ENCODE peak calls at places on chromosomes 4 and X, in seven cellular contexts. M is HCT116, N is IMR-90, I is psoas muscle, U is left ventricle myocardium inferior, R is heart left ventricle, H is upper lobe of right lung. O is an unnamed sample. For H3K27me3, the result is how much of the 10 kb centered on the place peaks cover.

GRCh38 chr4:8580321-8581093 is at the start of gene GPR78:
- DNase-seq in M (no peak), N (peak), I (peak), U (peak), R (peak), H (peak), O (peak)

GRCh38 chr4:8665406-8666360 is 73.1 kb downstream of the CPZ start:
- DNase-seq in M (no peak), N (peak), I (no peak), U (no peak), R (no peak), H (peak), O (no peak)

GRCh38 chrX:45803383-45803921 is 602.8 kb upstream of the DIPK2B start:
- DNase-seq in M (peak), N (peak), I (no peak), U (no peak), R (no peak), H (no peak), O (no peak)

GRCh38 chrX:69014200-69014599 is 151.1 kb downstream of the PJA1 start:
- DNase-seq in M (no peak), N (peak), I (no peak), U (no peak), R (no peak), H (no peak), O (no peak)

GRCh38 chr4:54433686-54434085 is 204.6 kb downstream of the PDGFRA start:
- DNase-seq in M (peak), N (peak), I (no peak), U (no peak), R (no peak), H (no peak), O (no peak)

GRCh38 chrX:107710617-107711391 is 64.8 kb downstream of the TSC22D3 start:
- DNase-seq in M (peak), N (peak), I (peak), U (no peak), R (peak), H (no peak), O (no peak)

GRCh38 chrX:36978886-36979285 is 29.3 kb upstream of the FAM47C start:
- DNase-seq in M (no peak), N (peak), I (no peak), U (no peak), R (no peak), H (no peak), O (no peak)

GRCh38 chr4:20317424-20317985 is 65.8 kb downstream of the SLIT2 start:
- DNase-seq in M (no peak), N (no peak), I (no peak), U (no peak), R (no peak), H (no peak), O (no peak)

GRCh38 chr4:119498520-119498919 is 130.1 kb downstream of the PDE5A start:
- DNase-seq in M (no peak), N (peak), I (no peak), U (peak), R (peak), H (no peak), O (peak)

GRCh38 chr4:113355550-113356371 is 306.3 kb downstream of the ANK2 start:
- DNase-seq in M (peak), N (peak), I (no peak), U (peak), R (peak), H (no peak), O (peak)

GRCh38 chrX:69674891-69675290 is 59.0 kb downstream of the EDA start:
- DNase-seq in M (no peak), N (no peak), I (no peak), U (no peak), R (no peak), H (no peak), O (no peak)

GRCh38 chrX:49037883-49038475 is 5.2 kb downstream of the TFE3 start:
- DNase-seq in M (no peak), N (peak), I (no peak), U (no peak), R (no peak), H (no peak), O (no peak)

GRCh38 chr4:152946460-152946859 is 10.3 kb downstream of the FHDC1 start:
- DNase-seq in M (no peak), N (no peak), I (no peak), U (no peak), R (no peak), H (no peak), O (no peak)

GRCh38 chrX:130176354-130176776 is 4.6 kb downstream of the RAB33A start:
- DNase-seq in M (no peak), N (peak), I (no peak), U (no peak), R (no peak), H (no peak), O (no peak)

GRCh38 chrX:41491267-41492004 is 44.3 kb downstream of the NYX start:
- DNase-seq in M (peak), N (peak), I (no peak), U (no peak), R (no peak), H (no peak), O (no peak)

GRCh38 chr4:146495277-146495676 is 26.5 kb downstream of the SLC10A7 start:
- DNase-seq in M (no peak), N (peak), I (no peak), U (no peak), R (no peak), H (no peak), O (no peak)

GRCh38 chr4:151527699-151528098 is 118.7 kb downstream of the FHIP1A start:
- DNase-seq in M (no peak), N (no peak), I (no peak), U (no peak), R (no peak), H (no peak), O (no peak)

GRCh38 chr4:153549401-153549800 is 83.2 kb downstream of the TMEM131L start:
- DNase-seq in M (no peak), N (peak), I (no peak), U (no peak), R (no peak), H (no peak), O (no peak)

GRCh38 chrX:154714925-154715324 is 36.0 kb downstream of the GAB3 start:
- DNase-seq in M (peak), N (peak), I (no peak), U (no peak), R (no peak), H (no peak), O (no peak)

GRCh38 chrX:19388741-19389140 is 45.0 kb downstream of the PDHA1 start:
- DNase-seq in M (no peak), N (no peak), I (no peak), U (no peak), R (no peak), H (no peak), O (no peak)

GRCh38 chr4:95255396-95256107 is 293.2 kb downstream of the UNC5C start:
- DNase-seq in M (no peak), N (peak), I (no peak), U (no peak), R (peak), H (no peak), O (no peak)

GRCh38 chr4:86720508-86721068 is 126.5 kb downstream of the PTPN13 start:
- DNase-seq in M (no peak), N (peak), I (no peak), U (no peak), R (no peak), H (no peak), O (no peak)

GRCh38 chrX:4225086-4225485 is 511.6 kb upstream of the PRKX start:
- DNase-seq in M (no peak), N (no peak), I (no peak), U (no peak), R (no peak), H (no peak), O (no peak)

GRCh38 chr4:98509641-98510170 is 148.7 kb downstream of the TSPAN5 start:
- DNase-seq in M (no peak), N (no peak), I (no peak), U (no peak), R (no peak), H (no peak), O (no peak)

GRCh38 chrX:135463937-135464336 is 42.2 kb downstream of the SMIM10L2A start:
- DNase-seq in M (peak), N (peak), I (no peak), U (no peak), R (no peak), H (no peak), O (no peak)

GRCh38 chr4:7340553-7341433 is 93.9 kb downstream of the PSAPL1 start:
- DNase-seq in M (no peak), N (no peak), I (peak), U (peak), R (no peak), H (peak), O (no peak)

DNA sequence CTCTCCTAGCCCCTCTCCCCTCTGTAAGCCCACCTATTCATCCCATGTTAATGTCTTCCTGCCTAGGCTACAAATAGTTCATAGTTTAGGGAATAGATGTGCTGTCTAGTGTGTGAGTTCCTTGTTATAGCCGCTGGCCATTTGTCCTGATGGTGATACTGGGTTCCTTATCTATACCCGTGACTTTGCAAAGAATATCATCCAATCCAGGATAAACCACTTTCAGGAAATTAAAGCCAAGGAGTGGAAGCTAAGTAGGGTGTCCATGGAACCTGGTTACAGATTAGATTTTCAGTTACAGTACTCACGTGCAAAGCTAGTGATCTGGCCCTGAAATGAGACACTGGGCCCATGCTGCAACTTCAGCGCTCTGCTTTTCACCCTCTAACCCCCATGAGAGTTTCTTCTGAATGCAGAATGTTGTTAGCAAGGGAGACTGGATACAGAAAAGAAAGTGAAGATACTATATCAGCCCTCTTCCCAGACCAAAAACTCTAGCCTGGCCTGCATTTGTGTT is 111.4 kb downstream of the TMEM164 start:
- DNase-seq in M (no peak), N (no peak), I (no peak), U (no peak), R (no peak), H (no peak), O (no peak)
- H3K27me3 ChIP-seq in M (under half), N (under half), I (under half), U (under half), R (under half), H (under half), O (under half)

GRCh38 chr4:3520276-3520675 is 11.9 kb downstream of the LRPAP1 start:
- DNase-seq in M (no peak), N (no peak), I (peak), U (no peak), R (no peak), H (no peak), O (peak)
- H3K27me3 ChIP-seq in M (under half), N (under half), I (under half), U (under half), R (under half), H (under half), O (under half)

GRCh38 chr4:173505924-173506779 is 23.9 kb downstream of the HAND2 start:
- DNase-seq in M (peak), N (peak), I (no peak), U (peak), R (peak), H (no peak), O (peak)
- H3K27me3 ChIP-seq in M (under half), N (half or more), I (under half), U (under half), R (under half), H (half or more), O (under half)

GRCh38 chr4:128284317-128284716 is 3.3 kb downstream of the PGRMC2 start:
- DNase-seq in M (no peak), N (no peak), I (no peak), U (no peak), R (no peak), H (no peak), O (no peak)

GRCh38 chr4:128279624-128280225 is 7.9 kb downstream of the PGRMC2 start:
- DNase-seq in M (no peak), N (no peak), I (no peak), U (no peak), R (no peak), H (no peak), O (no peak)

GRCh38 chr4:128282516-128282915 is 5.1 kb downstream of the PGRMC2 start:
- DNase-seq in M (no peak), N (no peak), I (no peak), U (no peak), R (no peak), H (no peak), O (no peak)

GRCh38 chr4:128283071-128283470 is 4.5 kb downstream of the PGRMC2 start:
- DNase-seq in M (no peak), N (no peak), I (no peak), U (no peak), R (no peak), H (no peak), O (no peak)

GRCh38 chr4:128281354-128281753 is 6.3 kb downstream of the PGRMC2 start:
- DNase-seq in M (no peak), N (no peak), I (no peak), U (no peak), R (no peak), H (no peak), O (no peak)
- H3K27me3 ChIP-seq in M (under half), N (under half), I (under half), U (under half), R (under half), H (under half), O (under half)

GRCh38 chr4:105900541-105900940 is 5.3 kb downstream of the NPNT start:
- DNase-seq in M (no peak), N (no peak), I (no peak), U (no peak), R (no peak), H (no peak), O (no peak)
- H3K27me3 ChIP-seq in M (under half), N (under half), I (under half), U (under half), R (under half), H (under half), O (under half)

GRCh38 chr4:37486134-37486533 is 200.0 kb downstream of the RELL1 start:
- DNase-seq in M (no peak), N (no peak), I (no peak), U (no peak), R (no peak), H (no peak), O (no peak)

GRCh38 chr4:37490391-37491347 is 195.5 kb downstream of the RELL1 start:
- DNase-seq in M (no peak), N (no peak), I (no peak), U (no peak), R (no peak), H (no peak), O (no peak)

GRCh38 chr4:37483610-37484009 is 202.6 kb downstream of the RELL1 start:
- DNase-seq in M (no peak), N (no peak), I (no peak), U (no peak), R (no peak), H (no peak), O (no peak)

GRCh38 chr4:37489697-37490096 is 196.5 kb downstream of the RELL1 start:
- DNase-seq in M (no peak), N (no peak), I (no peak), U (no peak), R (no peak), H (no peak), O (no peak)

GRCh38 chr4:37487668-37488067 is 198.5 kb downstream of the RELL1 start:
- DNase-seq in M (no peak), N (no peak), I (no peak), U (no peak), R (no peak), H (no peak), O (no peak)
- H3K27me3 ChIP-seq in M (under half), N (under half), I (under half), U (under half), R (under half), H (under half), O (under half)

DNA sequence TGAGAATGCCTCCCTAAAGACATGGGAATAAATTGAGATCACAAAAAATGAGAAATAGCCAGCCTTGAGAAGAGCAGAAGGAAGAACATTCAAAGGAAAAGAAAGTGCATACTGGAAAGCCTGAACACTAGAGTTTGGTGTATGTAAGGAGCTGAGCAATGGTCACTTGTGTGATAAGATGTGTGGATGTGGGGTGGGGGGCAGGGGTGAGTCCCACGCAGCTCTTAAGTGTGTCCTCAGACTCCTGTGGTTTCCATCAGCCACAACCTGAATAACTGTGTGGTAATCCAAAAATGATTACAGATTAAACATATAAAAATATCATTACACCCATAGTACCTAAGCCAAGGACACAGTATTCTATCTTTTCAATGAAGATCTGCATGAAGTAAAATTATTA is 59.9 kb downstream of the ELOVL6 start:
- DNase-seq in M (no peak), N (no peak), I (no peak), U (no peak), R (no peak), H (no peak), O (no peak)
- H3K27me3 ChIP-seq in M (under half), N (under half), I (under half), U (under half), R (under half), H (under half), O (under half)

DNA sequence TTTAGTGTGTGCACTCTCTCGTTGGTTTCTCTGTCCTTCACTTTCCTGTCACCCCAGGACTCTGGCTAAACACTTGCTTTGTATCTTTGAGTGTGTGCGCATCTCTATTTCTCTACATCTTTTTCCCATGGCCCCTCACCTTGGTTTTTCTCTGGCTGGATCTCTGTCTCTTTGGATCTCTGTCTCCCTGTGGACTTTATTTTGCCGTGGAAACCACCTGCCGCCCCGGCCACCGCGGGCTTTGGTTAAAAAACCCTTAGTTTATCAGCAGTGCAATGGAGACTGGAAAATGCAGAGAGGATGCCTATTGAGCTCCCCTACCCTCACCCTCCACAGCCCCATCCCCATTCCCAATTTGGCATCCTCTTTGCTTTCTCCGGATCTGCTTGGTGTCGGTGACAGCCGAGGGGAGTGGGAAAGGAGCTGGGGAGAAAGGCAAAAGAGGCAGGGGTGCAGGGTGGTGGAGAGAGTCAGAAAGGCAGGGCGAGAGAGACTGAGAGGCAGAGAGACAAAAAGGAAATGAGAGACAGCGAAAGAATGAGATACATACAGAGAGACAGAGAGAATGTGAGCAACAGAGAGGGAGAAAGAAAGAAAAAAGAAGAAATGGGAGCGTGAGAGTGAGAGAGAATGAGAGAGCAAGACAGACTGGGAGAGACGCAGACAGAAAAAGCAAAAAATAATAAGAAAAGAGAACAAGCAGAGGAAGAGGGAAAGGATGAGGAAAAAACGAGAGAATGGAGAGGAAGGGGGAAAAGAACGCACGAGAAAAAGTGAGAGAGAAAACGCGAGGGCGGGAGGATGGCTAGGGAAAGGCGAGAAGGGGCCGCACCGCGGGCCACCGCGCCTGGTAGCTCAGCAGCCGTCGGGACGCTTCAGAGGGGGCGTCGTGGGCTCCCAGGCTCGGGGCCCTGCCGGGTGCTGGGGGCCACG is 688 bp downstream of the GPR101 start:
- DNase-seq in M (no peak), N (no peak), I (no peak), U (no peak), R (no peak), H (no peak), O (no peak)
- H3K27me3 ChIP-seq in M (under half), N (under half), I (under half), U (half or more), R (under half), H (under half), O (under half)

DNA sequence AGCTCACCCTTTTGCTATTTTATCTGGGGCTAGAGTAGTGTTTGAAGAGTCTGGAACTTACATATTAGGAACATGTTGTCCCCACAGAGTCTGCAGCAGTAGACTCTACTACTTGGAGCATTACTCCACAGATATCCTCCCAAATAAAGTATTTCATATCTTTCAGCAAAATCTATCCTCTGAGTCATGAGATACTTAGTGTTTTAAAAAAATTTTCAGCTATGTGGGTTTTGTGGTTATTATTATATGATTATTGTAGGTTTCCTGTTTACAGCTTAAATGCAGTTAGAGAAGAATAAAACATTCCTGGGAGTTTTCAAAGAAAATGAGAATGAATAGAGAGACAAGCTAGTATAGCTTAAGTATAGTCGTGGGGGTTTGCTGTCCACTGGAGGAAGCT is 30.9 kb downstream of the PAGE2 start:
- DNase-seq in M (no peak), N (peak), I (no peak), U (no peak), R (no peak), H (no peak), O (no peak)
- H3K27me3 ChIP-seq in M (under half), N (under half), I (under half), U (under half), R (under half), H (under half), O (under half)

DNA sequence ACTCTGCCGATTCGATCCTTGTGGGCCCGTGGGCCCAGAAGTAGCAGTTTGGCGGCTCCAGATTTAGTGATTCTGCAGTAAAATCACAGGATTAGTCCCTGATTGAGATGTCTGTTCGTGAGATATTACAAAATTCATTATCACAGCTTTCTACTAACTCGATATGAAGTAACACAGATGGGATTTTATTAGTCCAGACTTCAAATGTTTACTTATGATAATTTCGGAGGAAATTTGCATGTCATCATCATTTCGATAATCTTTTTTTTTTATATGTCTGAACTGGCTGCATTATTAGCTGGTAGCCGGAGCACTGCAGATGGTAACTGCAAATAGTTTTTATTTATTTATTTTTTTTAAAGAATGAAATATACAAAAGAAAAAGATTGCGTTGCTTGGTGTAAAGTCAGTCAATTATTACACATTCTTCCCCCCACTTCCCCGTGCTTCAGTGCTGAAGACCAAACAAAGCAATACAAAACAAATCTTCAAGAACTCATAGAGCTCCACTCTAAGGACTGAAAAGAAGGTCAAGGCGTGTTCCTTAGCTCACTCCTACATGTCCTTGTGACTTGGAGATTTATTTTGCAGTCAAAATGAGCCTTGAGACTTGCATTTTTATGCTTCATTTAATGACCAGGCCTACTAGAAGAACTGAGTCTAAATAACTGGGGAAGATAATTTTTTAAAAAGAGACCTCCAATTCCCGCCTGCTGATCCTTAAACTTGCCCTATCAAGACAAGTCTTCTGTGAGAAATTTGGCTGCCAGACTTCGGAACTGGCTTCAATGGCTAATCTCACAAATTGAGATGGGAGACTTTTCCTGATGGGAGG is 11.7 kb upstream of the PITX2 start:
- DNase-seq in M (no peak), N (no peak), I (no peak), U (no peak), R (no peak), H (no peak), O (no peak)
- H3K27me3 ChIP-seq in M (under half), N (half or more), I (under half), U (half or more), R (half or more), H (half or more), O (under half)

O was measured in right cardiac atrium.